ENCODE peak calls at places on chromosomes 7 and 10, in five cellular contexts. V is DMS 273 treated with DMSO at 0.1 percent for 48 hours, U is NB4, K is iPS-NIHi11, I is skeletal muscle cell. P is an unnamed sample.

GRCh38 chr7:66163186-66163610 is 41.9 kb upstream of the TPST1 start:
- DNase-seq in V (no peak), U (no peak), K (no peak), I (no peak), P (no peak)

GRCh38 chr7:51082940-51083533 is 233.6 kb downstream of the COBL start:
- DNase-seq in V (no peak), U (no peak), K (no peak), I (no peak), P (no peak)

GRCh38 chr10:101012525-101013364 is 13.1 kb downstream of the LZTS2 start:
- DNase-seq in V (peak; percentile 77), U (peak; percentile 92), K (peak; percentile 79), I (no peak), P (peak; percentile 66)

GRCh38 chr10:78782441-78782840 is 286.3 kb upstream of the ZMIZ1 start:
- DNase-seq in V (no peak), U (no peak), K (no peak), I (no peak), P (no peak)

GRCh38 chr10:68560201-68560915 is at the start of gene TET1:
- DNase-seq in V (no peak), U (peak; percentile 84), K (peak; percentile 87), I (no peak), P (no peak)

GRCh38 chr7:119037941-119038340 is 813.4 kb downstream of the ANKRD7 start:
- DNase-seq in V (no peak), U (no peak), K (no peak), I (no peak), P (no peak)

GRCh38 chr7:96591900-96592676 is 117.6 kb downstream of the SEM1 start:
- DNase-seq in V (no peak), U (no peak), K (peak; percentile 30), I (no peak), P (no peak)

GRCh38 chr7:1706381-1706720 is 36.3 kb downstream of the ELFN1 start:
- DNase-seq in V (no peak), U (no peak), K (no peak), I (no peak), P (no peak)

GRCh38 chr10:22783807-22784206 is 69.4 kb upstream of the PIP4K2A start:
- DNase-seq in V (no peak), U (no peak), K (no peak), I (no peak), P (no peak)

P was measured in GF-D8.